ENCODE peak calls at places on chromosomes 1 and 21, in nine cellular contexts. A, E, M, C, G, J, H, D and T are unnamed samples.

GRCh38 chr1:3695326-3696217 is 43.3 kb downstream of the TP73 start:
- DNase-seq in M (peak; percentile 31), J (peak; percentile 62), G (no peak), D (peak; percentile 42), H (peak; percentile 83), E (peak; percentile 96), C (peak; percentile 65), A (peak; percentile 39), T (no peak)

GRCh38 chr1:17227358-17227915 is 21.5 kb upstream of the PADI3 start:
- DNase-seq in H (no peak), D (no peak), G (no peak), A (no peak), J (no peak), C (no peak), M (no peak), E (no peak), T (no peak)

GRCh38 chr1:71047635-71048607 is at the start of gene PTGER3:
- DNase-seq in C (no peak), J (peak; percentile 48), D (no peak), E (peak; percentile 77), A (no peak), G (no peak), M (peak; percentile 77), H (peak; percentile 53), T (no peak)

GRCh38 chr1:112529301-112529700 is 20.5 kb downstream of the WNT2B start:
- DNase-seq in C (no peak), H (no peak), D (no peak), A (no peak), M (no peak), J (no peak), E (no peak), G (peak; percentile 50), T (no peak)

GRCh38 chr1:44693159-44693558 is 18.6 kb downstream of the ARMH1 start:
- DNase-seq in D (no peak), A (no peak), M (no peak), H (no peak), G (no peak), C (no peak), J (no peak), E (no peak), T (no peak)

GRCh38 chr1:151756291-151756690 is 7.0 kb downstream of the MRPL9 start:
- DNase-seq in J (no peak), C (peak; percentile 42), E (no peak), G (peak; percentile 3), M (no peak), D (peak; percentile 55), H (no peak), A (no peak), T (no peak)

GRCh38 chr1:3320246-3321152 is 134.0 kb upstream of the ARHGEF16 start:
- DNase-seq in G (peak; percentile 48), J (no peak), D (no peak), C (no peak), A (no peak), M (peak; percentile 88), H (no peak), E (no peak), T (no peak)

GRCh38 chr21:15775291-15775690 is 45.5 kb downstream of the USP25 start:
- DNase-seq in A (no peak), H (peak; percentile 13), C (no peak), G (no peak), M (no peak), J (no peak), D (no peak), E (no peak), T (no peak)

GRCh38 chr1:66980745-66981367 is 56.1 kb downstream of the MIER1 start:
- DNase-seq in G (no peak), J (no peak), C (no peak), M (no peak), H (no peak), D (peak; percentile 60), A (no peak), E (no peak), T (no peak)

GRCh38 chr1:109994654-109995053 is 10.1 kb downstream of the AHCYL1 start:
- DNase-seq in D (no peak), E (no peak), A (no peak), C (no peak), M (no peak), J (no peak), H (no peak), G (no peak), T (no peak)

GRCh38 chr1:203147376-203147775 is 19.9 kb downstream of the ADORA1 start:
- DNase-seq in D (no peak), E (no peak), A (no peak), J (no peak), C (no peak), G (no peak), M (no peak), H (no peak), T (no peak)

GRCh38 chr1:203146537-203146936 is 19.0 kb downstream of the ADORA1 start:
- DNase-seq in G (no peak), E (no peak), A (no peak), C (no peak), H (no peak), D (no peak), M (no peak), J (no peak), T (no peak)

GRCh38 chr1:203149188-203149840 is 21.8 kb downstream of the ADORA1 start:
- DNase-seq in D (no peak), H (no peak), C (no peak), E (no peak), M (peak; percentile 60), G (no peak), J (no peak), A (no peak), T (no peak)

GRCh38 chr1:203148579-203148978 is 21.1 kb downstream of the ADORA1 start:
- DNase-seq in H (no peak), E (no peak), A (no peak), J (no peak), G (no peak), M (no peak), C (no peak), D (no peak), T (no peak)

GRCh38 chr1:203148127-203148526 is 20.6 kb downstream of the ADORA1 start:
- DNase-seq in G (no peak), E (no peak), M (no peak), C (peak; percentile 60), H (no peak), D (no peak), A (no peak), J (no peak), T (no peak)
- TF ChIP-seq CTCF in G (peak; percentile 37), E (peak; percentile 51), M (no peak), C (peak; percentile 36), H (peak; percentile 64), D (peak; percentile 23), A (peak; percentile 30), J (peak; percentile 15), T (no peak)

GRCh38 chr1:218347316-218347712 is 2.2 kb downstream of the TGFB2 start:
- DNase-seq in C (peak; percentile 11), E (no peak), D (peak; percentile 60), J (peak; percentile 35), A (peak; percentile 8), G (peak; percentile 65), H (no peak), M (no peak), T (no peak)

GRCh38 chr1:218347713-218348627 is 2.8 kb downstream of the TGFB2 start:
- DNase-seq in A (no peak), M (no peak), G (peak; percentile 90), D (peak; percentile 84), J (no peak), C (peak; percentile 18), E (no peak), H (no peak), T (no peak)

GRCh38 chr1:218346391-218347204 is 1.5 kb downstream of the TGFB2 start:
- DNase-seq in C (peak; percentile 15), G (peak; percentile 55), A (peak; percentile 44), E (no peak), D (peak; percentile 55), M (no peak), H (peak; percentile 20), J (peak; percentile 46), T (peak; percentile 22)

GRCh38 chr1:218345673-218346390 is 696 bp downstream of the TGFB2 start:
- DNase-seq in H (peak; percentile 66), D (peak; percentile 81), C (peak; percentile 58), J (peak; percentile 82), G (peak; percentile 80), A (peak; percentile 76), E (peak; percentile 89), M (peak; percentile 42), T (peak; percentile 72)

DNA sequence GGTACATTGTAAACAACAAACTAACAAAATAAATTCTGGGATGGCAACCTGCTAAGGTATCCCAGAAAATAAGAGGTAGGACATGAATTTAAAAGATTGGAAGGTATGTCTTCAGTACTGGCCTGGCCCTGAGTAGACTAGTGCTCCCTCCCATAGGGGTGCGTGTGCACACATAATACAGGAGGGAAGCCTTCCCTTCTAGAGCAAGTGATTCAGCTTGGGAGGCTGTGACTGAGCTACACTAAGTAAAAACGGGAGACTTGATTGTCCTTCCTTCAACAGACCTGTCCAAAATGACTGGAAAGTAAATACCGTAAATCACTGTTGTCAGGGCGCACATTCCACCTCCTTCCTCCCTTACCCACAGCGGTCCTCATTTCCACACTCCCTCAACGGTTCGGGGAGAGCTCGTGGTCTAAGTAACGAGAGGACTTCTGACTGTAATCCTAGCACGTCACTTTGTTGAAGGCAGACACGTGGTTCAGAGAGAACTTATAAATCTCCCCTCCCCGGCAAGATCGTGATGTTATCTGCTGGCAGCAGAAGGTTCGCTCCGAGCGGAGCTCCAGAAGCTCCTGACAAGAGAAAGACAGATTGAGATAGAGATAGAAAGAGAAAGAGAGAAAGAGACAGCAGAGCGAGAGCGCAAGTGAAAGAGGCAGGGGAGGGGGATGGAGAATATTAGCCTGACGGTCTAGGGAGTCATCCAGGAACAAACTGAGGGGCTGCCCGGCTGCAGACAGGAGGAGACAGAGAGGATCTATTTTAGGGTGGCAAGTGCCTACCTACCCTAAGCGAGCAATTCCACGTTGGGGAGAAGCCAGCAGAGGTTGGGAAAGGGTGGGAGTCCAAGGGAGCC is at the start of gene TGFB2:
- DNase-seq in E (no peak), G (peak; percentile 93), A (peak; percentile 58), J (peak; percentile 70), C (peak; percentile 26), M (no peak), H (peak; percentile 17), D (peak; percentile 92), T (peak; percentile 79)
- TF ChIP-seq CTCF in E (no peak), G (peak; percentile 32), A (no peak), J (no peak), C (no peak), M (no peak), H (no peak), D (no peak), T (no peak)

GRCh38 chr1:205229399-205229861 is 1.7 kb downstream of the TMCC2 start:
- DNase-seq in J (peak; percentile 78), E (peak; percentile 91), H (peak; percentile 46), A (peak; percentile 75), C (peak; percentile 98), D (peak; percentile 25), G (peak; percentile 40), M (peak; percentile 74), T (peak; percentile 87)
- TF ChIP-seq CTCF in J (peak; percentile 22), E (peak; percentile 14), H (no peak), A (peak; percentile 12), C (peak; percentile 34), D (peak; percentile 7), G (peak; percentile 18), M (no peak), T (peak; percentile 55)

DNA sequence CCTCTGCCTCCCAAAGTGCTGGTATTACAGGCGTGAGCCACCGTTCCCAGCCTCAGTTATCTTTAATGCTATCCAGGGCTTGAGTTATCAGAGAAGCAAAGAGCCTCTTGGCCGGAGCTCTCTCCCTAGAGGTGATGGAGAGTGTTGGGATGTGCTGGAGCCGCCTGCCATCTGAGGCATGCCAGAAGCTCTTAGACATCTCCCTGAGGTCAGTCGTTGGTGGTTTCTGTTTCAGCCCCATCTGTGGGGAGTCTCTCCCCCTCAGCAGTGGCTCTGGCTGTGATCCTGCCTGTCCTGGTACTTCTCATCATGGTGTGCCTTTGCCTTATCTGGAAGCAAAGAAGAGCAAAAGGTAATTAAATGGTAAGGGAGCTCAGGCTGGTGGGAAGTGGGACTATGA is 11.6 kb upstream of the ZNF691 start:
- DNase-seq in H (no peak), G (no peak), D (no peak), M (no peak), A (no peak), J (no peak), C (no peak), E (peak; percentile 28), T (no peak)
- TF ChIP-seq CTCF in H (no peak), G (no peak), D (no peak), M (no peak), A (no peak), J (no peak), C (no peak), E (no peak), T (no peak)